ENCODE peak calls at places on chromosomes 11 and 22, in ten cellular contexts. N is heart left ventricle; J is naive thymus-derived CD4-positive, alpha-beta T cell; O is fibroblast of pulmonary artery; R is prostate gland; A is lower leg skin; Y is tibial artery; V is thoracic aorta; I is AG04449; K is mucosa of descending colon. P is an unnamed sample.

GRCh38 chr11:102345923-102346322 is 1.1 kb upstream of the BIRC2 start:
- DNase-seq in K (no peak), I (no peak), N (no peak), O (peak), Y (no peak), J (no peak), A (no peak), R (no peak), V (no peak), P (no peak)

GRCh38 chr11:33475999-33476398 is 218.8 kb downstream of the HIPK3 start:
- DNase-seq in A (no peak), R (peak), K (no peak), O (peak), J (no peak), I (no peak), Y (no peak), N (no peak), V (no peak), P (no peak)

GRCh38 chr11:60363542-60364525 is 14.5 kb upstream of the MS4A7 start:
- DNase-seq in Y (no peak), N (no peak), I (no peak), R (peak), J (peak), V (no peak), K (peak), O (peak), A (peak), P (no peak)

GRCh38 chr11:33452806-33453205 is 195.6 kb downstream of the HIPK3 start:
- DNase-seq in J (no peak), N (no peak), K (no peak), A (no peak), R (no peak), Y (no peak), V (no peak), O (peak), I (peak), P (no peak)

GRCh38 chr11:28209906-28210305 is 101.7 kb downstream of the METTL15 start:
- DNase-seq in Y (no peak), K (no peak), A (no peak), I (no peak), O (no peak), N (no peak), V (no peak), J (no peak), R (no peak), P (no peak)

GRCh38 chr22:19843107-19843856 is 11.4 kb downstream of the GNB1L start:
- DNase-seq in Y (no peak), R (no peak), I (no peak), J (no peak), V (no peak), N (no peak), A (no peak), K (no peak), O (no peak), P (peak)

GRCh38 chr11:130606781-130607511 is 158.5 kb downstream of the ADAMTS15 start:
- DNase-seq in A (peak), O (no peak), R (no peak), V (no peak), I (no peak), Y (peak), J (no peak), K (no peak), N (no peak), P (peak)

GRCh38 chr11:69131644-69132300 is 24.0 kb upstream of the SMIM38 start:
- DNase-seq in J (no peak), V (no peak), R (peak), N (no peak), K (peak), O (peak), A (peak), I (peak), Y (peak), P (peak)

GRCh38 chr22:25495286-25495685 is 69.2 kb upstream of the GRK3 start:
- DNase-seq in O (peak), J (no peak), V (no peak), N (no peak), I (no peak), Y (no peak), R (no peak), A (no peak), K (no peak), P (no peak)

GRCh38 chr11:114017723-114018122 is 41.8 kb upstream of the ZBTB16 start:
- DNase-seq in K (no peak), Y (no peak), R (no peak), A (no peak), J (no peak), N (no peak), I (no peak), O (peak), V (no peak), P (no peak)

GRCh38 chr11:82315093-82315492 is 418.6 kb downstream of the FAM181B start:
- DNase-seq in A (no peak), V (no peak), J (no peak), Y (no peak), K (peak), N (no peak), O (no peak), I (no peak), R (no peak), P (no peak)

GRCh38 chr11:97739892-97740782 is 1280.6 kb upstream of the CNTN5 start:
- DNase-seq in V (no peak), O (peak), K (no peak), I (no peak), A (no peak), Y (no peak), N (no peak), J (no peak), R (no peak), P (no peak)

GRCh38 chr22:22855617-22856308 is 31.9 kb upstream of the IGLL5 start:
- DNase-seq in J (peak), I (no peak), O (peak), Y (no peak), K (peak), V (no peak), A (no peak), R (no peak), N (no peak), P (no peak)

GRCh38 chr11:102267602-102268001 is 49.7 kb upstream of the BIRC3 start:
- DNase-seq in Y (no peak), I (no peak), O (peak), R (peak), K (peak), A (no peak), V (no peak), N (no peak), J (no peak), P (no peak)

GRCh38 chr22:48575567-48576332 is 1251.9 kb downstream of the BRD1 start:
- DNase-seq in V (no peak), I (no peak), A (no peak), N (peak), Y (no peak), J (no peak), O (no peak), K (no peak), R (no peak), P (peak)
- H3K4me3 ChIP-seq in V (peak), I (peak), A (no peak), N (peak), Y (peak), J (no peak), O (no peak), K (no peak), R (peak), P (no peak)

GRCh38 chr11:111585371-111585770 is 16.9 kb upstream of the SIK2 start:
- DNase-seq in K (no peak), Y (no peak), J (no peak), V (no peak), I (peak), R (no peak), O (peak), N (no peak), A (no peak), P (no peak)
- H3K4me3 ChIP-seq in K (no peak), Y (no peak), J (no peak), V (no peak), I (no peak), R (no peak), O (no peak), N (no peak), A (no peak), P (no peak)

DNA sequence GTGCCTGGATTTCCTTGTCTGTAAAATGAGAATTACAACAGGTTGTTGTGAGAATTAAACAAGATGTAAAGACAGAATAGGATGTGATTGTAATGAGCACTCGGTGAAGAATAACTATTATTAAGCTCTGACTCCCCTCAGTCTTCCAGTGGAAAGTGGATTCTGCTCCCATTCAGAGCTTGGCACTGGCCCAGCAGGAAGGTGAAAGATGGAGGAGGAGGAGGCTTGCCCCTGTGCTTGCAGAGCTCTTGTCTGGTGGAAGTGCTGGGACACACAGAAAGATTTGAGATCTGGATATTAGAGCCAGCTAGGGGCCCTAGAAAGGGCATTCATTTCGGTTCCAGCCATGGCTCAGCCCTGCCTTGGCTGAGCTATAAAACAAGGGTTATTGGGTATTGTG is 28.2 kb downstream of the PHLDB1 start:
- DNase-seq in N (no peak), I (no peak), O (no peak), R (no peak), A (no peak), Y (no peak), J (no peak), K (no peak), V (no peak), P (no peak)
- H3K4me3 ChIP-seq in N (no peak), I (no peak), O (no peak), R (no peak), A (no peak), Y (no peak), J (no peak), K (no peak), V (no peak), P (no peak)

GRCh38 chr11:118618991-118619375 is 11.6 kb downstream of the PHLDB1 start:
- DNase-seq in K (peak), Y (peak), I (peak), J (no peak), V (no peak), A (peak), R (no peak), N (peak), O (peak), P (peak)
- H3K4me3 ChIP-seq in K (no peak), Y (peak), I (peak), J (no peak), V (peak), A (no peak), R (no peak), N (no peak), O (peak), P (no peak)

GRCh38 chr11:124075492-124075840 is 34.3 kb upstream of the OR10G7 start:
- DNase-seq in R (no peak), O (no peak), K (no peak), I (no peak), A (no peak), N (no peak), Y (no peak), V (no peak), J (no peak), P (peak)

GRCh38 chr11:124077266-124077665 is 36.1 kb upstream of the OR10G7 start:
- DNase-seq in K (no peak), R (no peak), J (no peak), O (no peak), I (no peak), N (no peak), A (no peak), Y (no peak), V (no peak), P (no peak)

GRCh38 chr11:124078591-124078990 is 36.7 kb upstream of the VWA5A start:
- DNase-seq in A (no peak), I (no peak), N (no peak), J (no peak), K (no peak), V (no peak), R (no peak), O (no peak), Y (no peak), P (no peak)

GRCh38 chr11:124074554-124074953 is 33.4 kb upstream of the OR10G7 start:
- DNase-seq in V (no peak), N (no peak), R (no peak), J (no peak), A (no peak), K (no peak), O (no peak), Y (no peak), I (no peak), P (peak)

GRCh38 chr11:124075841-124076571 is 34.9 kb upstream of the OR10G7 start:
- DNase-seq in N (no peak), Y (no peak), O (no peak), I (no peak), A (no peak), J (no peak), V (no peak), R (no peak), K (peak), P (peak)
- H3K4me3 ChIP-seq in N (peak), Y (peak), O (peak), I (peak), A (peak), J (peak), V (peak), R (peak), K (no peak), P (peak)

GRCh38 chr11:86941077-86941870 is 13.9 kb downstream of the FZD4 start:
- DNase-seq in K (no peak), R (no peak), J (no peak), N (no peak), Y (no peak), V (no peak), O (no peak), A (no peak), I (no peak), P (no peak)

GRCh38 chr11:86938900-86939880 is 16.0 kb downstream of the FZD4 start:
- DNase-seq in N (no peak), V (no peak), K (peak), R (peak), Y (no peak), A (no peak), J (peak), I (no peak), O (peak), P (no peak)

GRCh38 chr11:86941871-86942208 is 13.4 kb downstream of the FZD4 start:
- DNase-seq in R (no peak), I (no peak), K (no peak), N (no peak), Y (no peak), O (no peak), V (no peak), J (no peak), A (no peak), P (no peak)

GRCh38 chr11:86938203-86938899 is 16.8 kb downstream of the FZD4 start:
- DNase-seq in A (no peak), Y (no peak), I (no peak), R (no peak), V (no peak), K (no peak), O (no peak), N (no peak), J (no peak), P (no peak)

GRCh38 chr11:86940122-86940777 is 14.9 kb downstream of the FZD4 start:
- DNase-seq in O (peak), J (no peak), K (no peak), V (no peak), Y (peak), A (no peak), N (no peak), R (peak), I (no peak), P (no peak)
- H3K4me3 ChIP-seq in O (peak), J (no peak), K (no peak), V (peak), Y (peak), A (no peak), N (no peak), R (no peak), I (no peak), P (peak)

DNA sequence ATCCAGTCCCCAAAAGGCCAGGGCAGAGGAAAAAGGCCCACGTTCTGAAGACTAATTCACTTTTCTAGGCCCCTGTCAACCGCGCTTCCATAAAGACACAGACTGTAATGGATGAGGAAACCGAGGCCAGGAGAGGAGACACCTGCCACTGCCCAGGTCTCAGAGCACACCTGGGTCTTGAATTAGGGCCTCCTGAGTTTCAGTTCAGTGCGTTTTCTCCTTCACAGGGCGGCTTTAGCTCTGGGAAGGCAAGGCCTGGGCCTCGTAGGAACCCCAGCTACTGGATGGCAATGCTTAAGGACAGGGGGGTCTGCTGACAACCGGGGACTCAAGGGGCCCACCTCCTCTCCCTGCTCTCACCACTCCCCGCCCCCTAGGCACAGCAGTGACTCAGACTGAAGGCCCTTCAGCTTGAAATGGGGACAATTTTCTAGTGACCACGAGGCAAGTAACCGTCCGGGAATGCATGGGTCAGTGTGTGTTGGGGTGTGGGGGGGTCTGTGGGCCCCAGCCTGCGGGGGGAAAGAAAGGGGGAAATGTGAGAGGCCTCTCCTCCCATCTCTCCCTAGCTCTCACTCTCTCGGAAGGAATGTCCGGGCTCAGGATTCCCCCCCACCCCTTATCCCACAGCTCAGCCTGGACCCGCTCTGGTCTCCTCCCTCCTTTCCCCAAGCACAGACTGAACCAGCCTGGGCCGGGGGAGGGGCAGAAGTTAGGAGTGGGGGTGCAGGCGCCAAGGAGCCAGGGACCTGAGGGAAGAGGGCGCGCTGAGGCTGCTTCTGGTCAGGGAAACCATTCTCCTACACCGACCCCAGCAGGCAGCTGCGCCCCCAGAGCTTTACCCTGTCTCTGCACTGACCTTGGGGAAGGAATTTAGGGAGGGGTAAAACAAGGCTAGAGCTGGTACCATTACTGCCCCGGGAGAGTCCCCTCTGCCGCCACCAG is 17.2 kb downstream of the CREB3L1 start:
- DNase-seq in R (no peak), Y (no peak), I (peak), N (no peak), K (no peak), A (no peak), J (no peak), V (no peak), O (peak), P (peak)
- H3K4me3 ChIP-seq in R (peak), Y (peak), I (peak), N (peak), K (no peak), A (no peak), J (peak), V (peak), O (peak), P (peak)

GRCh38 chr22:49936018-49936972 is 17.9 kb downstream of the CRELD2 start:
- DNase-seq in K (peak), I (no peak), J (peak), N (peak), O (peak), A (peak), R (peak), V (peak), Y (peak), P (peak)
- H3K4me3 ChIP-seq in K (no peak), I (peak), J (peak), N (peak), O (no peak), A (no peak), R (peak), V (peak), Y (peak), P (no peak)